ENCODE peak calls at places on chromosomes 12 and 14, in seven cellular contexts. X is T-helper 1 cell; Y is activated T-cell treated with anti-CD3 and anti-CD28 coated beads, Interleukin-2, amount 50 U/mL, for 1 hour; R is MV-4-11; I is posterior vena cava; T is bronchial epithelial cell; O is AG10803. S is an unnamed sample.
A peak's percentile ranks its signal among the peaks of the same experiment; 100 is the strongest.

GRCh38 chr14:29085546-29085945 is 319.0 kb downstream of the FOXG1 start:
- DNase-seq in I (no peak), X (no peak), Y (no peak), T (peak; percentile 14), R (no peak), O (peak; percentile 3), S (no peak)

GRCh38 chr14:99057684-99058083 is 214.3 kb downstream of the BCL11B start:
- DNase-seq in X (no peak), T (no peak), R (no peak), Y (no peak), O (no peak), I (peak; percentile 64), S (no peak)

GRCh38 chr12:38144601-38145436 is 171.8 kb upstream of the ALG10B start:
- DNase-seq in Y (no peak), O (no peak), X (no peak), I (no peak), R (no peak), T (peak; percentile 16), S (no peak)

GRCh38 chr12:43863770-43864366 is 28.0 kb downstream of the TMEM117 start:
- DNase-seq in O (no peak), Y (no peak), T (no peak), X (no peak), R (no peak), I (no peak), S (no peak)

GRCh38 chr14:84403585-84403984 is 1126.4 kb upstream of the FLRT2 start:
- DNase-seq in Y (no peak), I (no peak), X (no peak), O (no peak), T (peak; percentile 28), R (no peak), S (no peak)

GRCh38 chr14:52835122-52835903 is 43.9 kb upstream of the GNPNAT1 start:
- DNase-seq in T (peak; percentile 62), R (peak; percentile 51), O (peak; percentile 45), I (no peak), Y (no peak), X (no peak), S (no peak)

GRCh38 chr12:68358532-68359485 is 26.6 kb upstream of the MDM1 start:
- DNase-seq in T (peak; percentile 68), X (peak; percentile 82), Y (peak; percentile 45), O (peak; percentile 84), R (peak; percentile 66), I (no peak), S (peak; percentile 15)

GRCh38 chr14:49497725-49498348 is 88.3 kb downstream of the RPS29 start:
- DNase-seq in R (peak; percentile 65), O (peak; percentile 69), I (no peak), T (peak; percentile 73), Y (no peak), X (peak; percentile 45), S (no peak)

GRCh38 chr14:58078471-58078870 is 73.5 kb downstream of the ARMH4 start:
- DNase-seq in R (no peak), Y (no peak), X (no peak), O (peak; percentile 73), I (no peak), T (no peak), S (no peak)

GRCh38 chr14:100202712-100203111 is 36.2 kb upstream of the YY1 start:
- DNase-seq in I (no peak), T (no peak), Y (no peak), O (no peak), X (no peak), R (no peak), S (no peak)

GRCh38 chr14:76720382-76720813 is 40.9 kb upstream of the VASH1 start:
- DNase-seq in Y (no peak), I (peak; percentile 87), T (no peak), O (peak; percentile 34), R (peak; percentile 91), X (no peak), S (no peak)

GRCh38 chr12:56687225-56688128 is 607 bp downstream of the PTGES3 start:
- DNase-seq in Y (peak; percentile 73), R (peak; percentile 46), I (peak; percentile 86), X (peak; percentile 54), O (peak; percentile 33), T (peak; percentile 40), S (peak; percentile 26)

GRCh38 chr12:20620311-20620710 is 74.8 kb upstream of the SLCO1C1 start:
- DNase-seq in O (peak; percentile 50), R (no peak), X (no peak), T (no peak), I (no peak), Y (no peak), S (no peak)

GRCh38 chr14:28609228-28609828 is 157.3 kb upstream of the FOXG1 start:
- DNase-seq in R (peak; percentile 49), T (peak; percentile 47), X (peak; percentile 2), O (peak; percentile 0), Y (no peak), I (no peak), S (no peak)

GRCh38 chr12:68310370-68310769 is 21.8 kb downstream of the MDM1 start:
- DNase-seq in O (peak; percentile 88), T (peak; percentile 94), R (no peak), X (no peak), Y (no peak), I (no peak), S (no peak)

GRCh38 chr12:94704452-94704871 is 54.1 kb upstream of the TMCC3 start:
- DNase-seq in R (no peak), Y (no peak), O (peak; percentile 9), I (no peak), X (no peak), T (peak; percentile 93), S (no peak)

GRCh38 chr12:115583591-115583990 is 693.9 kb downstream of the MED13L start:
- DNase-seq in Y (no peak), O (no peak), R (no peak), I (no peak), T (no peak), X (no peak), S (no peak)

GRCh38 chr12:84134797-84135366 is 777.7 kb downstream of the SLC6A15 start:
- DNase-seq in Y (no peak), I (no peak), R (no peak), O (no peak), T (peak; percentile 73), X (no peak), S (no peak)

GRCh38 chr14:37903561-37904191 is 304.0 kb upstream of the SSTR1 start:
- DNase-seq in Y (no peak), R (peak; percentile 7), T (peak; percentile 49), O (peak; percentile 63), I (no peak), X (peak; percentile 20), S (no peak)

GRCh38 chr14:93903342-93904184 is 23.6 kb upstream of the FAM181A start:
- DNase-seq in Y (no peak), T (no peak), O (no peak), R (no peak), X (no peak), I (no peak), S (no peak)

GRCh38 chr14:72613196-72613974 is 280.5 kb downstream of the DPF3 start:
- DNase-seq in I (peak; percentile 86), O (no peak), R (no peak), X (no peak), T (peak; percentile 6), Y (no peak), S (no peak)

GRCh38 chr12:72094490-72094889 is 155.8 kb downstream of the TPH2 start:
- DNase-seq in O (no peak), X (no peak), Y (no peak), I (no peak), R (no peak), T (no peak), S (no peak)

GRCh38 chr14:61671086-61671485 is 24.2 kb upstream of the HIF1A start:
- DNase-seq in Y (no peak), I (no peak), X (peak; percentile 84), O (no peak), R (no peak), T (no peak), S (no peak)

GRCh38 chr12:132162508-132163031 is 18.3 kb downstream of the NOC4L start:
- DNase-seq in O (peak; percentile 86), T (no peak), I (peak; percentile 93), Y (no peak), R (peak; percentile 77), X (no peak), S (no peak)

GRCh38 chr12:56020437-56021189 is at the start of gene IKZF4:
- DNase-seq in X (no peak), Y (no peak), I (no peak), R (peak; percentile 89), T (no peak), O (peak; percentile 15), S (no peak)

S was measured in activated CD4-positive, CD25-positive, alpha-beta regulatory T cell.